ENCODE peak calls at places on chromosome 12, in nine cellular contexts. U is fibroblast of lung, J is transverse colon, E is upper lobe of right lung, B is mammary epithelial cell, W is BJ, Z is uterus, M is astrocyte, S is right atrium auricular region. R is an unnamed sample. For H3K36me3, the result is how much of the 10 kb centered on the place peaks cover.

GRCh38 chr12:47102845-47103666 is 23.3 kb upstream of the AMIGO2 start:
- DNase-seq in Z (peak), J (no peak), E (no peak), S (no peak), B (peak), W (peak), M (peak), U (peak), R (peak)

GRCh38 chr12:107131832-107132616 is 38.7 kb upstream of the CRY1 start:
- DNase-seq in E (no peak), U (peak), S (no peak), W (peak), M (peak), J (no peak), B (peak), Z (no peak), R (no peak)

GRCh38 chr12:52200086-52200782 is 8.4 kb upstream of the KRT80 start:
- DNase-seq in E (peak), M (no peak), W (no peak), Z (no peak), B (no peak), S (no peak), U (no peak), J (no peak), R (peak)

GRCh38 chr12:42056130-42056529 is 88.5 kb downstream of the GXYLT1 start:
- DNase-seq in U (no peak), W (no peak), S (no peak), E (no peak), M (no peak), B (no peak), J (no peak), Z (no peak), R (no peak)

GRCh38 chr12:50282581-50283229 is 615 bp downstream of the LIMA1 start:
- DNase-seq in E (no peak), J (peak), S (no peak), W (no peak), M (peak), B (peak), Z (peak), U (peak), R (peak)

GRCh38 chr12:132078190-132078589 is 65.9 kb downstream of the DDX51 start:
- DNase-seq in Z (peak), M (peak), E (no peak), W (peak), B (no peak), U (peak), S (no peak), J (no peak), R (peak)

GRCh38 chr12:56999456-56999855 is 6.9 kb downstream of the ZBTB39 start:
- DNase-seq in Z (no peak), W (no peak), M (no peak), S (no peak), E (no peak), U (no peak), B (no peak), J (no peak), R (peak)

GRCh38 chr12:96420255-96420930 is 20.2 kb upstream of the CDK17 start:
- DNase-seq in Z (no peak), U (no peak), B (no peak), W (no peak), J (no peak), S (no peak), E (no peak), M (peak), R (no peak)

GRCh38 chr12:51407604-51408003 is 16.4 kb upstream of the GALNT6 start:
- DNase-seq in B (no peak), E (no peak), S (peak), U (no peak), Z (no peak), M (no peak), J (no peak), W (no peak), R (no peak)

GRCh38 chr12:95473440-95473946 is 459 bp upstream of the METAP2 start:
- DNase-seq in U (peak), W (no peak), B (peak), J (peak), Z (peak), E (no peak), S (no peak), M (no peak), R (peak)

GRCh38 chr12:127780881-127781280 is 486.1 kb upstream of the TMEM132C start:
- DNase-seq in E (no peak), M (no peak), S (no peak), B (no peak), Z (no peak), W (no peak), U (no peak), J (no peak), R (no peak)

GRCh38 chr12:92400006-92400405 is 254.4 kb upstream of the BTG1 start:
- DNase-seq in J (peak), B (no peak), U (no peak), E (no peak), Z (no peak), S (no peak), M (no peak), W (no peak), R (no peak)

GRCh38 chr12:56163533-56164344 is 5.6 kb downstream of the MYL6 start:
- DNase-seq in S (no peak), J (no peak), E (no peak), W (no peak), U (no peak), Z (no peak), B (no peak), M (no peak), R (no peak)

GRCh38 chr12:118645219-118645618 is 268.9 kb downstream of the SUDS3 start:
- DNase-seq in W (no peak), B (no peak), Z (no peak), M (no peak), S (no peak), E (no peak), J (no peak), U (no peak), R (no peak)

GRCh38 chr12:90826031-90826430 is 128.9 kb downstream of the CCER1 start:
- DNase-seq in B (no peak), W (no peak), J (no peak), Z (no peak), U (no peak), S (no peak), M (no peak), E (no peak), R (no peak)

GRCh38 chr12:3463927-3464326 is 27.1 kb upstream of the PRMT8 start:
- DNase-seq in M (no peak), Z (no peak), U (no peak), W (no peak), J (no peak), B (peak), S (no peak), E (no peak), R (no peak)

GRCh38 chr12:110498984-110499706 is 2.8 kb downstream of the VPS29 start:
- DNase-seq in W (no peak), S (no peak), J (no peak), B (peak), M (peak), E (no peak), U (peak), Z (no peak), R (no peak)

GRCh38 chr12:12683725-12684124 is 12.3 kb downstream of the GPR19 start:
- DNase-seq in B (no peak), S (no peak), E (no peak), Z (no peak), W (no peak), U (no peak), J (no peak), M (no peak), R (no peak)

GRCh38 chr12:52975204-52975603 is 26.3 kb downstream of the KRT18 start:
- DNase-seq in Z (no peak), B (no peak), E (no peak), W (no peak), M (no peak), U (peak), J (no peak), S (no peak), R (peak)

GRCh38 chr12:66438601-66439000 is 136.3 kb downstream of the HELB start:
- DNase-seq in B (peak), M (peak), U (peak), J (no peak), E (no peak), Z (no peak), S (no peak), W (no peak), R (peak)

GRCh38 chr12:3359478-3359877 is 131.5 kb upstream of the PRMT8 start:
- DNase-seq in E (no peak), S (no peak), J (no peak), W (no peak), M (no peak), B (no peak), U (no peak), Z (no peak), R (no peak)

GRCh38 chr12:108572166-108572790 is 9.9 kb downstream of the ISCU start:
- DNase-seq in M (peak), S (no peak), Z (no peak), J (no peak), W (no peak), B (no peak), E (no peak), U (peak), R (no peak)

GRCh38 chr12:1542599-1542998 is 51.8 kb downstream of the FBXL14 start:
- DNase-seq in U (no peak), B (no peak), Z (no peak), S (no peak), M (no peak), E (no peak), J (no peak), W (no peak), R (no peak)

GRCh38 chr12:43805857-43806736 is at the start of gene TWF1:
- DNase-seq in M (peak), E (peak), U (peak), Z (peak), W (no peak), J (peak), S (peak), B (peak), R (peak)

GRCh38 chr12:72015895-72016294 is 77.2 kb downstream of the TPH2 start:
- DNase-seq in U (no peak), E (no peak), J (no peak), W (no peak), B (no peak), Z (no peak), S (no peak), M (no peak), R (no peak)

GRCh38 chr12:81375969-81376368 is 298.1 kb downstream of the ACSS3 start:
- DNase-seq in U (no peak), W (no peak), B (no peak), M (no peak), J (no peak), S (no peak), Z (no peak), E (no peak), R (no peak)

GRCh38 chr12:26271889-26272492 is 76.6 kb downstream of the SSPN start:
- DNase-seq in E (peak), B (peak), M (peak), S (peak), J (peak), U (peak), Z (peak), W (no peak), R (peak)

GRCh38 chr12:54128466-54128865 is 60.3 kb downstream of the SMUG1 start:
- DNase-seq in J (no peak), Z (no peak), S (no peak), B (no peak), E (no peak), U (no peak), W (no peak), M (no peak), R (no peak)
- H3K36me3 ChIP-seq in J (under half), Z (under half), S (under half), B (under half), E (under half), U (under half), W (under half), M (under half), R (under half)

DNA sequence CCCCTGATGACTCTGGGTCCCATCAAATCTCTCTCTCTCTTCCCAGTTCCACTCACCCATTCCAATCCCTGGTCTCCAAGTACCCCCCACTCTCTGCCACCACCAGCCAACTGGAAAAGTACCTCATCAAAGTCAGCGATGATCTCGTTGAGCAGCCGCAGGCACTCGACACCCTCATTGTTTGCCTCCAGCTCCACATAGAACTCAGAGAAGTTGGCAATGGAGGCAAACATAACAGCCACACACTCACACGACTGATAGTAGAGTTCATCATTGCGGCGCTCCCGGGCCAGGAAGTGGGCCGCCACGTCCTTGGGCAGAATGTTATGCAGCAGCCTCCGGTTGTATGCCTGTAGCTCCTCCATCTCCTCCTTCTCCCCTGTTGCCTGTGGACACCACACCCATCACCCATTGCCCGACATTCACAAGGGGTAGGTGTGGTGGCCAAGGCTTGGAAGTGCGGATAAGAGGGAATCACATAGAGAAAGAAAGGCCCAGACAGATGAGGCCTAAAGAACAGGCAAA is 17.2 kb downstream of the ADCY6 start:
- DNase-seq in B (no peak), M (no peak), S (no peak), Z (no peak), W (no peak), U (no peak), J (no peak), E (no peak), R (no peak)
- H3K36me3 ChIP-seq in B (under half), M (under half), S (half or more), Z (under half), W (half or more), U (under half), J (half or more), E (half or more), R (under half)

GRCh38 chr12:121423682-121424631 is 24.0 kb downstream of the RNF34 start:
- DNase-seq in U (no peak), E (no peak), J (no peak), S (no peak), Z (no peak), B (no peak), W (no peak), M (no peak), R (no peak)

GRCh38 chr12:121428883-121429282 is 29.0 kb downstream of the RNF34 start:
- DNase-seq in U (no peak), J (no peak), B (no peak), Z (no peak), M (no peak), S (no peak), E (no peak), W (no peak), R (no peak)

GRCh38 chr12:121423253-121423652 is 23.3 kb downstream of the RNF34 start:
- DNase-seq in U (no peak), S (no peak), M (no peak), Z (no peak), W (no peak), J (no peak), E (no peak), B (no peak), R (no peak)

GRCh38 chr12:121427556-121428055 is 27.7 kb downstream of the RNF34 start:
- DNase-seq in E (no peak), U (no peak), S (no peak), Z (no peak), M (no peak), W (no peak), J (no peak), B (no peak), R (no peak)

DNA sequence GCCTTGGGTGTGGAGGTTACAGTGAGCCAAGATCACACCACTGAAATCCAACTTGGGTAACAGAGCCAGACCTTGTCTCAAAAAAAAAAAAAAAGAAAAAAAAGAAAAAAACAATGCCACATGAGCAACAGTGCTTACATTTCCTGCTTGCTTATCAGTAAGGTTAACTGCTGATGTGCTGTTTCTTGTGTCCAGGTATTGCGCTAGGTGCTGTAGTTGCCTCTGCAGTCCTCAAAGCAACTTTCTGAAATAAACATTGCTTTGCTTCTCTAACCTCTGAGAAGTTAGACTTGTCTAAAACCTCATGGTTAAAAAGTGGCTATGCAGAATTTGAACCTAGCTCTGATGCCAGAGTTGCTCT is 24.7 kb downstream of the RNF34 start:
- DNase-seq in M (no peak), U (no peak), B (no peak), J (no peak), E (no peak), S (no peak), Z (no peak), W (no peak), R (no peak)
- H3K36me3 ChIP-seq in M (half or more), U (under half), B (half or more), J (half or more), E (half or more), S (half or more), Z (under half), W (under half), R (half or more)

GRCh38 chr12:124338448-124338847 is 43.6 kb downstream of the RFLNA start:
- DNase-seq in U (no peak), Z (no peak), S (no peak), W (no peak), M (no peak), E (no peak), J (no peak), B (no peak), R (no peak)
- H3K36me3 ChIP-seq in U (under half), Z (under half), S (half or more), W (half or more), M (under half), E (half or more), J (half or more), B (under half), R (under half)

DNA sequence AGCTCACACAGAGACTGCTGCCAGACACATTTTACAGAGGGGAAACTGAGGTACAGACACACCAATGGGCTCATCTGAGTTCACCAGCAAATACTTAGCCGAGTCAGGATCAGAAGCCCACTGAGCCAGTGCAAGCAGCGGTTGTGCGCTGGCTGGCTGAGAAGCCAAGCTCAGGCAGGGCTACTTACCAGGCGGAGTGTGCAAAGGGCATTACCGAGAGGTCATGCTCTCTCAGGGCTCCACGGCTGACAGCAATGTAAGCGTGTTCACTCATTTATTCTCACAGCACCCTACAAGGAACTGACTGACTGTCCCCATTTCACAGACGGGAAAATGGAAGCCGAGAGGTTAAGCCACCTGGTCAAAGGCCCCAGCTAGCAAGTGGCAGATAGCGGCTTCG is 63.7 kb downstream of the RFLNA start:
- DNase-seq in U (no peak), B (no peak), J (no peak), E (no peak), S (no peak), Z (no peak), M (no peak), W (no peak), R (no peak)
- H3K36me3 ChIP-seq in U (under half), B (under half), J (under half), E (half or more), S (half or more), Z (under half), M (under half), W (half or more), R (under half)

GRCh38 chr12:98684199-98684598 is 39.1 kb downstream of the APAF1 start:
- DNase-seq in Z (no peak), B (no peak), E (no peak), U (no peak), M (no peak), J (no peak), S (no peak), W (no peak), R (no peak)
- H3K36me3 ChIP-seq in Z (under half), B (under half), E (half or more), U (under half), M (half or more), J (half or more), S (under half), W (under half), R (half or more)

GRCh38 chr12:14946162-14946561 is 7.8 kb upstream of the ERP27 start:
- DNase-seq in S (no peak), Z (no peak), W (no peak), M (no peak), E (no peak), J (no peak), B (no peak), U (no peak), R (no peak)

GRCh38 chr12:14941369-14941768 is 3.0 kb upstream of the ERP27 start:
- DNase-seq in J (no peak), B (no peak), Z (no peak), M (no peak), W (no peak), S (no peak), U (no peak), E (no peak), R (no peak)

GRCh38 chr12:14938301-14938700 is at the start of gene ERP27:
- DNase-seq in B (no peak), W (no peak), E (no peak), S (no peak), U (no peak), M (no peak), Z (no peak), J (no peak), R (no peak)

GRCh38 chr12:14946856-14947255 is 8.5 kb upstream of the ERP27 start:
- DNase-seq in J (no peak), U (no peak), W (no peak), Z (no peak), E (no peak), B (no peak), M (no peak), S (no peak), R (no peak)

DNA sequence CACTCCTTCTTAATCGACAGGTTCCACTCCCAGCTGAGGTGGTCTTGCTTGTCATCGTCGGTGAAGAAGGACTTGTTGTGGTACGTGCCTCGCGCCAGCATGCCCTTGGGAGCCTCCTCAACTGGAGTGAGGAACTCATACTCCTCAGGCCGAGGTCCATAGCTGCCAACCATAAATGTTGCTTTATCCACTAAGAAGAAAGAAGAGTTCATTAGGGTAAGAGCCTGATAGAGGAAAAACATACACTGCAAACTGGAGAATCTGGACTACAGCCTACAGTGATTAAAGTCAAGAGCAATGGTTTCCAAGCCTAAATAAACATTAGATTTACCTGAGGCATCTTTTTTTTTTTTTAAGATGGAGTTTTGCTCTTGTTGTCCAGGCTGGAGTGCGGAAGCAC is 4.2 kb upstream of the ERP27 start:
- DNase-seq in E (no peak), B (no peak), Z (no peak), W (no peak), J (no peak), M (no peak), S (no peak), U (no peak), R (no peak)
- H3K36me3 ChIP-seq in E (half or more), B (under half), Z (under half), W (under half), J (under half), M (under half), S (under half), U (under half), R (under half)

DNA sequence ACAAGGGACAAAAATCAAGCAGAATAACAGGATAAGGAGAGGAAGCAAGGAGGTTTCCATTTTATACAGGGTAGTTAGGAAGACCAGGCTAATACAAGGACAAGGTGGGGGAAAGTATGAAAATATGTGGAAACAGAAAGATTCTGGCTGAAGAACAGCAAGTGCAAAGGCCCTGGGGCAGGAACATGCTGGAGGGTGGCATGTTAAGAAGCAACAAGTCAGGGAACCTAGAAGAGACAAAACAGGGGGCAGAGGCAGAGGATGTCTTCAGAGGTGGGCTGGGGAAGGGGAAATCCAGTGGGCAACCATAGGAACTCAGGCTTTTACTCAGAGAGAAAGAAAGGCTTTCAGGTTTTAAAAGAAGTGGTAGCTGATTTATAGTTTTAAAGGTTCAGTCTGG is 54.8 kb downstream of the NT5DC3 start:
- DNase-seq in M (no peak), J (no peak), W (no peak), Z (no peak), S (no peak), U (no peak), E (no peak), B (no peak), R (no peak)
- H3K36me3 ChIP-seq in M (under half), J (under half), W (under half), Z (under half), S (under half), U (under half), E (under half), B (under half), R (under half)

R was measured in MG63.